ENCODE peak calls at places on chromosomes 16 and 17, in six cellular contexts. J is HCT116, D is SK-N-SH, G is K562, P is H1, X is HepG2. C is an unnamed sample.

GRCh38 chr17:248337-249235 is 67.1 kb upstream of the DOC2B start:
- DNase-seq in P (no peak), X (no peak), G (no peak), D (no peak), J (no peak), C (no peak)

GRCh38 chr17:40722146-40722720 is 18.7 kb upstream of the KRT24 start:
- DNase-seq in G (no peak), X (no peak), D (no peak), J (no peak), P (no peak), C (no peak)

GRCh38 chr17:32798938-32799337 is 78.0 kb downstream of the MYO1D start:
- DNase-seq in X (no peak), P (no peak), G (no peak), D (no peak), J (no peak), C (no peak)

GRCh38 chr17:688100-688989 is 26.3 kb downstream of the VPS53 start:
- DNase-seq in X (peak; percentile 9), D (no peak), P (no peak), G (no peak), J (no peak), C (no peak)

GRCh38 chr17:34254146-34254545 is 939 bp upstream of the CCL2 start:
- DNase-seq in D (no peak), X (no peak), J (no peak), G (no peak), P (no peak), C (no peak)

GRCh38 chr17:67959510-67959909 is 36.8 kb downstream of the C17orf58 start:
- DNase-seq in D (no peak), G (no peak), J (no peak), X (no peak), P (no peak), C (no peak)

GRCh38 chr17:42880776-42881175 is 19.8 kb upstream of the G6PC1 start:
- DNase-seq in J (no peak), D (no peak), P (no peak), G (no peak), X (no peak), C (no peak)

GRCh38 chr17:3636908-3637373 is 381 bp downstream of the CTNS start:
- DNase-seq in D (no peak), J (no peak), X (no peak), G (no peak), P (no peak), C (no peak)

GRCh38 chr16:88194397-88195020 is 188.2 kb upstream of the ZNF469 start:
- DNase-seq in P (no peak), G (no peak), D (peak; percentile 87), J (no peak), X (peak; percentile 19), C (no peak)

GRCh38 chr16:75305364-75306101 is 54.1 kb upstream of the BCAR1 start:
- DNase-seq in G (peak; percentile 53), D (peak; percentile 54), J (peak; percentile 100), X (peak; percentile 99), P (no peak), C (peak; percentile 91)

GRCh38 chr17:60082946-60083471 is 4.3 kb upstream of the HEATR6 start:
- DNase-seq in X (no peak), G (no peak), D (no peak), P (no peak), J (no peak), C (no peak)

GRCh38 chr17:41464682-41465081 is 2.5 kb downstream of the KRT32 start:
- DNase-seq in X (no peak), P (no peak), D (no peak), J (peak; percentile 79), G (no peak), C (peak; percentile 62)

GRCh38 chr16:82835487-82836160 is 208.9 kb downstream of the CDH13 start:
- DNase-seq in J (no peak), P (no peak), D (no peak), X (no peak), G (no peak), C (no peak)

GRCh38 chr16:66934138-66934838 is at the start of gene CIAO2B:
- DNase-seq in J (peak; percentile 66), P (no peak), D (peak; percentile 95), X (peak; percentile 77), G (peak; percentile 85), C (peak; percentile 91)

GRCh38 chr17:64107517-64108235 is 22.3 kb downstream of the ERN1 start:
- DNase-seq in P (no peak), G (no peak), J (no peak), D (no peak), X (peak; percentile 35), C (no peak)

GRCh38 chr17:27530791-27531391 is 74.6 kb downstream of the KSR1 start:
- DNase-seq in J (no peak), P (no peak), X (peak; percentile 34), G (no peak), D (no peak), C (peak; percentile 72)

GRCh38 chr17:82531431-82531881 is 11.9 kb downstream of the FOXK2 start:
- DNase-seq in P (no peak), X (no peak), D (no peak), G (no peak), J (no peak), C (no peak)
- TF ChIP-seq JUND in P (no peak), X (no peak), D (peak; percentile 48), G (no peak), J (no peak), C (no peak)

GRCh38 chr17:80891096-80892018 is 100.3 kb upstream of the CHMP6 start:
- DNase-seq in P (no peak), J (peak; percentile 96), G (peak; percentile 60), D (no peak), X (no peak), C (no peak)
- TF ChIP-seq JUND in P (no peak), J (peak; percentile 92), G (peak; percentile 81), D (no peak), X (no peak), C (no peak)

GRCh38 chr16:68488559-68488958 is 40.3 kb upstream of the SMPD3 start:
- DNase-seq in J (no peak), G (no peak), X (no peak), D (no peak), P (no peak), C (no peak)
- TF ChIP-seq JUND in J (no peak), G (no peak), X (no peak), D (no peak), P (no peak), C (no peak)

DNA sequence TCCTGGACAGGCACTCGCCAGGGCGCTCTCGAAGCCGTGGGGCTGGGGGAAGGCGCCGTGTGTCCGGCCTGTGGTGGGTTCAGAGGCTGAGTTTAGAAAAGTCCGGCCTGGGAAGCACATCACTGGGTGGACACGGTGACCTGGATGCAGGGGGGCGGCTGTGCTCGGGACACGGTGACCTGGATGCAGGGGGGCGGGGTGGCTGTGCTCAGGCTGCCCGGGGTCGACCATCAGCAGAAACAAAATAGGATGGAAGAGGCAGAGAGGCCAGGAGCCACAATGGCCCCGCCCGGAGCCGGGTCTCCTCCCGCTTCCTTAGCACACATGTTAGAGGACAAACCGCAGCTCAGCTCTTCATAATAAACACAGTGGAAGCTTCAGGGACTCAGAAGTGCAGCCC is 43.2 kb upstream of the GNG13 start:
- DNase-seq in D (no peak), P (no peak), G (no peak), X (no peak), J (no peak), C (no peak)
- TF ChIP-seq JUND in D (no peak), P (no peak), G (no peak), X (no peak), J (no peak), C (no peak)

GRCh38 chr17:38728290-38728831 is 1.8 kb upstream of the CISD3 start:
- DNase-seq in P (no peak), G (no peak), X (no peak), J (no peak), D (no peak), C (no peak)
- TF ChIP-seq JUND in P (no peak), G (peak; percentile 4), X (no peak), J (no peak), D (no peak), C (no peak)

DNA sequence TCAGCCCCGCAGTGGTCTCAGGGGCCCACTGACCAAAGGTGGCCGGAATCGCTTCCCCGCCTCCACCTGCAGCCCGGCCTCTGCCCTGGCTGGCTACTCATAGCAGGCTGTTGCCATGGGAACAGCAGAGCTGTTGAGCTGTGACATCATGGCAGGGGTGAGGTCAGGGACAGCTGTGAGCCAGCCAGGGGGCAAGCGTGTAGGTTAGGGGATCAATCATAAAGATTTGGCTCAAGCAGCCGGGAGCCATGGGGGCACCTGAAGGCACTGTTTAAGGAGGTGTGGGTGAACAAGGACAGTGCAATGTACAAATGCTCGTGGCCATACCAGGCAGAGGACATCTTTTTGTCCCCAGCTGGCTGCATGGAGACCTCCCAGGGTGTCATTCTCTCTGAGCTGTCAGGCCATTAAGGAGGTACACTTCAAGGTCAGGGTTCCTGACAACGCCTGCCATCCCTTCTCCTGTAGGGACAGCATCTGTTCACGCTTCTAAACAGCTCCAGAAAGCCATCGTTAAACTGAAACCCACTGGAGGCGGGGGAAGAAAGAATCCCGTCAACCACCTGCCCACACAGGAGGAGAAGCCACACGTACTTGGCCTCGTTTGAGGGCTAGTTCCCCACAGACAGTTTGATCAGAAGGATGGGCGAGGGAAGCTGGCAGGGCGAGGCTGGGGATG is at the start of gene CEP295NL:
- DNase-seq in J (no peak), P (no peak), D (peak; percentile 78), G (peak; percentile 41), X (peak; percentile 47), C (no peak)
- TF ChIP-seq JUND in J (no peak), P (peak; percentile 62), D (no peak), G (no peak), X (no peak), C (no peak)

DNA sequence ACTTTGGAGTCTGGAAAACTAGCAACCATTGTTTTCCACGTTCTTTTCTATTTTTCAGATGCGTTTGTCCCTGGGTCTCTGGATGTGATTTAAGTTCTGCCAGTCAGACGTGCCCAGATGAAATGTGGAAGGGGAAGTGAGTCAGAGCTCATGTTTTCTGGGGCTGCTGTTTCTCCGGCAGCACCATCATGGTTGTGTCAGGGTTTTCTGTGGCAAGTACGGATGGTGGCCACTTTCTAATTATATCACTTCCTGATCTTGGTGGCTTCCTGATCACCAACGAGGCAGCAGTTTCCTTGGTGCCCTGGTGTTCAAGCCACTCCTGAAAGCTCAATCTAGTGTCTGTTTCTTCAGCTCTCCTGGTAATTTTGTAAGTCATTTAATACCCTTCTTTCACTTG is 31.4 kb upstream of the PMFBP1 start:
- DNase-seq in J (no peak), X (no peak), D (no peak), G (no peak), P (no peak), C (no peak)
- TF ChIP-seq JUND in J (no peak), X (no peak), D (peak; percentile 52), G (no peak), P (no peak), C (no peak)

DNA sequence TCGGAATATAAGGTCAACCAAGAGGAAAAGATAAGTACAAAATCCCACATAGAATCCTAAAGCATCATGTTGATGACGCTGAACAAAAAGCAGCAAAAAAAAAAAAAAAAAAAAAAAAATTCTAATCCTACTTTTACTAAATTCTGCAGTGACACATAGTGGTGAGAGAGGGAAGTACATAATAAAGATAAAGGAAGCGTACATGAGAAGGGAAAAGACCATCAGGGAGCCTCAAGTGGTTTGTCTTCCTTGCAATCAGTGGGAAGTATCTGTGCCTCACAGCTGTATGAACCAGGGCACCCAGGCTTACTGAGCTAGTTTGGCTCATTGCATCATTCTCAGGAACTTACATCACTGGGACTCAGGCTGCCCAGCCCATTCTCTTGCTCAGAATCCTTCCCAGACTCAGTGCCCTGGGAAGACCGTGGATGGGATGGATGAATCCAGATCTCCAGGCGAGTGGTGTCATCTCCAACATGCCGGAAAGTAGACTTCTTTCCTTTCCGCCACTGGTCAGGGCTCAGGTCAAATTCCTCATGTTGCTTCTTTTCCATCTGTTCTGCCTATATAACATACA is 21.2 kb downstream of the SMG6 start:
- DNase-seq in D (peak; percentile 61), P (no peak), G (peak; percentile 31), X (peak; percentile 60), J (peak; percentile 18), C (peak; percentile 43)
- TF ChIP-seq JUND in D (no peak), P (no peak), G (peak; percentile 56), X (no peak), J (no peak), C (no peak)

C was measured in T47D.